ENCODE peak calls at places on chromosomes 13 and 19, in four cellular contexts. One of them, this sample, is unnamed.

GRCh38 chr13:40550130-40550529 is 116.3 kb downstream of the FOXO1 start:
- DNase-seq in neural crest cell: no peak
- DNase-seq in thoracic aorta: no peak
- DNase-seq in GM20000: no peak
- DNase-seq in this sample: no peak

GRCh38 chr19:28424041-28424440 is 788.9 kb downstream of the UQCRFS1 start:
- DNase-seq in neural crest cell: no peak
- DNase-seq in thoracic aorta: no peak
- DNase-seq in GM20000: no peak
- DNase-seq in this sample: no peak

GRCh38 chr13:113141591-113141950 is 16.9 kb upstream of the PROZ start:
- DNase-seq in neural crest cell: no peak
- DNase-seq in thoracic aorta: no peak
- DNase-seq in GM20000: no peak
- DNase-seq in this sample: no peak

GRCh38 chr13:50107205-50107604 is 92.0 kb downstream of the KCNRG start:
- DNase-seq in neural crest cell: no peak
- DNase-seq in thoracic aorta: no peak
- DNase-seq in GM20000: no peak
- DNase-seq in this sample: no peak

GRCh38 chr19:927707-928401 is 2.0 kb downstream of the ARID3A start:
- DNase-seq in neural crest cell: no peak
- DNase-seq in thoracic aorta: no peak
- DNase-seq in GM20000: no peak
- DNase-seq in this sample: peak; percentile 36

GRCh38 chr13:33213797-33214196 is 71.8 kb downstream of the STARD13 start:
- DNase-seq in neural crest cell: no peak
- DNase-seq in thoracic aorta: no peak
- DNase-seq in GM20000: no peak
- DNase-seq in this sample: no peak

GRCh38 chr13:40283666-40284065 is 382.8 kb downstream of the FOXO1 start:
- DNase-seq in neural crest cell: no peak
- DNase-seq in thoracic aorta: no peak
- DNase-seq in GM20000: no peak
- DNase-seq in this sample: no peak

GRCh38 chr19:2607712-2608601 is 94.5 kb downstream of the GNG7 start:
- DNase-seq in neural crest cell: no peak
- DNase-seq in thoracic aorta: no peak
- DNase-seq in GM20000: peak; percentile 55
- DNase-seq in this sample: no peak

GRCh38 chr13:51682691-51683090 is 98.4 kb downstream of the WDFY2 start:
- DNase-seq in neural crest cell: no peak
- DNase-seq in thoracic aorta: no peak
- DNase-seq in GM20000: no peak
- DNase-seq in this sample: no peak

GRCh38 chr13:33279898-33280549 is 5.5 kb downstream of the STARD13 start:
- DNase-seq in neural crest cell: no peak
- DNase-seq in thoracic aorta: no peak
- DNase-seq in GM20000: no peak
- DNase-seq in this sample: no peak

GRCh38 chr19:51098366-51099069 is 9.7 kb downstream of the CTU1 start:
- DNase-seq in neural crest cell: no peak
- DNase-seq in thoracic aorta: no peak
- DNase-seq in GM20000: peak; percentile 74
- DNase-seq in this sample: no peak

GRCh38 chr13:112940236-112940635 is 28.8 kb upstream of the MCF2L start:
- DNase-seq in neural crest cell: no peak
- DNase-seq in thoracic aorta: no peak
- DNase-seq in GM20000: no peak
- DNase-seq in this sample: no peak

GRCh38 chr13:82867284-82867683 is 1015.0 kb downstream of the SLITRK1 start:
- DNase-seq in neural crest cell: no peak
- DNase-seq in thoracic aorta: no peak
- DNase-seq in GM20000: no peak
- DNase-seq in this sample: no peak

DNA sequence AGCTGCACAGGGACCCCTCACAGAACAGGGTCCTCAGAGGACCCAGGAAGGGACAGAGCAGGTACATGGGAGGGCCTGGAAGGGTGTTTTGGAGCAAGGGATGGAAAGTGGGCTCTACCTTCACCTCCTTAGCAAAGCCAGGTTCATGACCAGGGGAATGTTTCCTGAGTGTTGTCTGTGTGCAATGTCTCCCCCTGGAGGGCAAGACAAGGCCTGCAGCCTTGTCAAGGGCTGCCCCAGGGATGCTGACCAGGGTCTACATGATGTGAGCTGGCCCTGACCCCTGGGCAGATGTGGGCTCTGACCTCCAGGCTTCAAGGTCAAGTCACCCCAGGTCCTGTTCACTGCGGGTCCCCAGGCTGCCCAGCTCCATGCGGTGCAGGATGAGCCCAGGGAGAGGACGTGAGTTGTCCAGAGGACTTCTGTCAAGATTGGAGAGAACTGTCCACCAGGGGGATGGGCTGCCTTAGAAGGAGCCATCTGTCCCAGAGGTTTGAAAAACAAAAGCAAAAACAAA is 1.0 kb upstream of the CEACAM1 start:
- DNase-seq in neural crest cell: peak; percentile 71
- DNase-seq in thoracic aorta: no peak
- DNase-seq in GM20000: peak; percentile 80
- DNase-seq in this sample: peak; percentile 69
- TF ChIP-seq CTCF in neural crest cell: peak; percentile 89
- TF ChIP-seq CTCF in thoracic aorta: peak; percentile 36
- TF ChIP-seq CTCF in GM20000: peak; percentile 92
- TF ChIP-seq CTCF in this sample: peak; percentile 90

GRCh38 chr13:107138468-107138867 is 570.5 kb upstream of the ARGLU1 start:
- DNase-seq in neural crest cell: no peak
- DNase-seq in thoracic aorta: no peak
- DNase-seq in GM20000: no peak
- DNase-seq in this sample: no peak
- TF ChIP-seq CTCF in neural crest cell: no peak
- TF ChIP-seq CTCF in thoracic aorta: no peak
- TF ChIP-seq CTCF in GM20000: no peak
- TF ChIP-seq CTCF in this sample: no peak

GRCh38 chr13:30959678-30960077 is 27.2 kb downstream of the TEX26 start:
- DNase-seq in neural crest cell: no peak
- DNase-seq in thoracic aorta: no peak
- DNase-seq in GM20000: no peak
- DNase-seq in this sample: no peak
- TF ChIP-seq CTCF in neural crest cell: no peak
- TF ChIP-seq CTCF in thoracic aorta: no peak
- TF ChIP-seq CTCF in GM20000: no peak
- TF ChIP-seq CTCF in this sample: no peak

GRCh38 chr13:44648392-44649117 is 72.4 kb upstream of the TSC22D1 start:
- DNase-seq in neural crest cell: no peak
- DNase-seq in thoracic aorta: no peak
- DNase-seq in GM20000: peak; percentile 55
- DNase-seq in this sample: no peak
- TF ChIP-seq CTCF in neural crest cell: peak; percentile 63
- TF ChIP-seq CTCF in thoracic aorta: no peak
- TF ChIP-seq CTCF in GM20000: no peak
- TF ChIP-seq CTCF in this sample: peak; percentile 52

GRCh38 chr19:45130888-45131615 is 29.7 kb downstream of the NKPD1 start:
- DNase-seq in neural crest cell: no peak
- DNase-seq in thoracic aorta: no peak
- DNase-seq in GM20000: no peak
- DNase-seq in this sample: peak; percentile 38
- TF ChIP-seq CTCF in neural crest cell: peak; percentile 54
- TF ChIP-seq CTCF in thoracic aorta: no peak
- TF ChIP-seq CTCF in GM20000: peak; percentile 7
- TF ChIP-seq CTCF in this sample: no peak

DNA sequence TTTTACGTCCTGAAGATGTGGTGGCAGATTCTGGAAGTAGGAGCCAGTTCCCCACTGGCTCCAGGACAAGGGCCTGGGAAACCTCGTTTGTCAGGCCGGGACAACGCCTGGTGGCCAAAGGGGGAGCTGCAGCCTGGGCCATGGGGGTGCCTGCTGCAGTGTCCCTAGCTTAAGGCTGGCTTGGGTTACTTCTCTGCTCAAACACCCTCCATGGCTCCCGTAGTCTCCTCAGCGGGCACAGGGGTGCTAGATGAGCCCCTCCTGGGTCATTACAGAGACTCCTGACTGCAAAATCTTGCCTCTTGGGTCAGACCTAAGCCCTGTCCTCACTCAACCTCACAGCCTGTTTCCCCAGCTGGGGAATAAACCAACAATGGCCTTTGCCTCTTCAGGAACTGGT is 14.7 kb downstream of the CILP2 start:
- DNase-seq in neural crest cell: peak; percentile 63
- DNase-seq in thoracic aorta: no peak
- DNase-seq in GM20000: peak; percentile 70
- DNase-seq in this sample: peak; percentile 71
- TF ChIP-seq CTCF in neural crest cell: peak; percentile 69
- TF ChIP-seq CTCF in thoracic aorta: peak; percentile 42
- TF ChIP-seq CTCF in GM20000: peak; percentile 27
- TF ChIP-seq CTCF in this sample: peak; percentile 65

GRCh38 chr13:97978661-97979450 is 25.4 kb downstream of the IPO5 start:
- DNase-seq in neural crest cell: no peak
- DNase-seq in thoracic aorta: no peak
- DNase-seq in GM20000: no peak
- DNase-seq in this sample: no peak
- TF ChIP-seq CTCF in neural crest cell: no peak
- TF ChIP-seq CTCF in thoracic aorta: no peak
- TF ChIP-seq CTCF in GM20000: no peak
- TF ChIP-seq CTCF in this sample: no peak

GRCh38 chr19:4389511-4390016 is 10.8 kb downstream of the SH3GL1 start:
- DNase-seq in neural crest cell: no peak
- DNase-seq in thoracic aorta: no peak
- DNase-seq in GM20000: no peak
- DNase-seq in this sample: no peak
- TF ChIP-seq CTCF in neural crest cell: no peak
- TF ChIP-seq CTCF in thoracic aorta: no peak
- TF ChIP-seq CTCF in GM20000: no peak
- TF ChIP-seq CTCF in this sample: no peak